ENCODE peak calls at places on chromosomes 7 and 10, in four cellular contexts. O, P, H and J are unnamed samples.

GRCh38 chr7:121938429-121938996 is 65.6 kb downstream of the PTPRZ1 start:
- DNase-seq in O (no peak), P (no peak), H (no peak), J (no peak)

GRCh38 chr10:113681533-113682470 is 2.1 kb downstream of the CASP7 start:
- DNase-seq in O (peak), P (no peak), H (no peak), J (no peak)

GRCh38 chr10:43938810-43939209 is 290.1 kb upstream of the ZNF32 start:
- DNase-seq in O (no peak), P (no peak), H (no peak), J (no peak)

GRCh38 chr10:11683529-11684320 is 58.5 kb upstream of the ECHDC3 start:
- DNase-seq in O (no peak), P (no peak), H (no peak), J (no peak)

GRCh38 chr7:147803625-147804024 is 786.9 kb upstream of the C7orf33 start:
- DNase-seq in O (no peak), P (no peak), H (no peak), J (peak)

GRCh38 chr7:28239823-28240204 is 59.2 kb upstream of the JAZF1 start:
- DNase-seq in O (no peak), P (no peak), H (no peak), J (no peak)

GRCh38 chr7:158366346-158366745 is 221.3 kb downstream of the PTPRN2 start:
- DNase-seq in O (no peak), P (no peak), H (peak), J (no peak)

GRCh38 chr7:139655305-139655704 is 122.5 kb downstream of the HIPK2 start:
- DNase-seq in O (no peak), P (no peak), H (no peak), J (no peak)

GRCh38 chr10:122543676-122544075 is 16.9 kb upstream of the DMBT1 start:
- DNase-seq in O (no peak), P (no peak), H (no peak), J (no peak)

GRCh38 chr10:10313099-10313875 is 704.4 kb upstream of the CELF2 start:
- DNase-seq in O (no peak), P (no peak), H (no peak), J (no peak)

GRCh38 chr7:28330384-28331070 is 81.8 kb upstream of the CREB5 start:
- DNase-seq in O (no peak), P (no peak), H (no peak), J (no peak)

GRCh38 chr7:73482746-73483145 is 39.3 kb downstream of the BAZ1B start:
- DNase-seq in O (no peak), P (no peak), H (no peak), J (no peak)

GRCh38 chr10:62308101-62308500 is 39.5 kb upstream of the RTKN2 start:
- DNase-seq in O (no peak), P (no peak), H (no peak), J (no peak)